ENCODE peak calls at places on chromosomes 12 and 14, in five cellular contexts. One of them, this sample, is unnamed. For H3K9me3, the result is how much of the 10 kb centered on the place peaks cover.

GRCh38 chr12:109723311-109723791 is 9.7 kb downstream of the FAM222A start:
- DNase-seq in thyroid gland: peak
- DNase-seq in ovary: no peak
- DNase-seq in stomach: peak
- DNase-seq in heart left ventricle: peak
- DNase-seq in this sample: peak

GRCh38 chr14:75242546-75243273 is 35.9 kb upstream of the FOS start:
- DNase-seq in thyroid gland: peak
- DNase-seq in ovary: no peak
- DNase-seq in stomach: no peak
- DNase-seq in heart left ventricle: no peak
- DNase-seq in this sample: no peak

GRCh38 chr12:87827638-87828264 is 201.4 kb downstream of the C12orf50 start:
- DNase-seq in thyroid gland: no peak
- DNase-seq in ovary: no peak
- DNase-seq in stomach: no peak
- DNase-seq in heart left ventricle: no peak
- DNase-seq in this sample: no peak

GRCh38 chr14:52694761-52695480 is 437 bp downstream of the ERO1A start:
- DNase-seq in thyroid gland: peak
- DNase-seq in ovary: no peak
- DNase-seq in stomach: peak
- DNase-seq in heart left ventricle: peak
- DNase-seq in this sample: no peak

GRCh38 chr12:44405267-44405666 is 470.8 kb downstream of the NELL2 start:
- DNase-seq in thyroid gland: no peak
- DNase-seq in ovary: no peak
- DNase-seq in stomach: no peak
- DNase-seq in heart left ventricle: no peak
- DNase-seq in this sample: no peak

GRCh38 chr12:6766651-6767300 is 613 bp downstream of the PTMS start:
- DNase-seq in thyroid gland: peak
- DNase-seq in ovary: peak
- DNase-seq in stomach: peak
- DNase-seq in heart left ventricle: peak
- DNase-seq in this sample: peak

GRCh38 chr14:74825008-74825407 is 50.9 kb downstream of the PROX2 start:
- DNase-seq in thyroid gland: no peak
- DNase-seq in ovary: no peak
- DNase-seq in stomach: no peak
- DNase-seq in heart left ventricle: no peak
- DNase-seq in this sample: no peak

GRCh38 chr14:92726135-92726932 is 22.1 kb downstream of the LGMN start:
- DNase-seq in thyroid gland: no peak
- DNase-seq in ovary: peak
- DNase-seq in stomach: peak
- DNase-seq in heart left ventricle: peak
- DNase-seq in this sample: peak

GRCh38 chr12:100539209-100539608 is 34.3 kb upstream of the GAS2L3 start:
- DNase-seq in thyroid gland: peak
- DNase-seq in ovary: peak
- DNase-seq in stomach: no peak
- DNase-seq in heart left ventricle: no peak
- DNase-seq in this sample: no peak

GRCh38 chr12:53623526-53623925 is 2.7 kb downstream of the ATF7 start:
- DNase-seq in thyroid gland: no peak
- DNase-seq in ovary: no peak
- DNase-seq in stomach: no peak
- DNase-seq in heart left ventricle: no peak
- DNase-seq in this sample: no peak

GRCh38 chr12:53739285-53740129 is 12.3 kb upstream of the CALCOCO1 start:
- DNase-seq in thyroid gland: no peak
- DNase-seq in ovary: no peak
- DNase-seq in stomach: no peak
- DNase-seq in heart left ventricle: no peak
- DNase-seq in this sample: no peak

GRCh38 chr12:62604856-62605255 is 138.2 kb downstream of the MON2 start:
- DNase-seq in thyroid gland: peak
- DNase-seq in ovary: no peak
- DNase-seq in stomach: no peak
- DNase-seq in heart left ventricle: no peak
- DNase-seq in this sample: no peak
- H3K9me3 ChIP-seq in thyroid gland: under half
- H3K9me3 ChIP-seq in ovary: under half
- H3K9me3 ChIP-seq in stomach: under half
- H3K9me3 ChIP-seq in heart left ventricle: under half
- H3K9me3 ChIP-seq in this sample: under half

DNA sequence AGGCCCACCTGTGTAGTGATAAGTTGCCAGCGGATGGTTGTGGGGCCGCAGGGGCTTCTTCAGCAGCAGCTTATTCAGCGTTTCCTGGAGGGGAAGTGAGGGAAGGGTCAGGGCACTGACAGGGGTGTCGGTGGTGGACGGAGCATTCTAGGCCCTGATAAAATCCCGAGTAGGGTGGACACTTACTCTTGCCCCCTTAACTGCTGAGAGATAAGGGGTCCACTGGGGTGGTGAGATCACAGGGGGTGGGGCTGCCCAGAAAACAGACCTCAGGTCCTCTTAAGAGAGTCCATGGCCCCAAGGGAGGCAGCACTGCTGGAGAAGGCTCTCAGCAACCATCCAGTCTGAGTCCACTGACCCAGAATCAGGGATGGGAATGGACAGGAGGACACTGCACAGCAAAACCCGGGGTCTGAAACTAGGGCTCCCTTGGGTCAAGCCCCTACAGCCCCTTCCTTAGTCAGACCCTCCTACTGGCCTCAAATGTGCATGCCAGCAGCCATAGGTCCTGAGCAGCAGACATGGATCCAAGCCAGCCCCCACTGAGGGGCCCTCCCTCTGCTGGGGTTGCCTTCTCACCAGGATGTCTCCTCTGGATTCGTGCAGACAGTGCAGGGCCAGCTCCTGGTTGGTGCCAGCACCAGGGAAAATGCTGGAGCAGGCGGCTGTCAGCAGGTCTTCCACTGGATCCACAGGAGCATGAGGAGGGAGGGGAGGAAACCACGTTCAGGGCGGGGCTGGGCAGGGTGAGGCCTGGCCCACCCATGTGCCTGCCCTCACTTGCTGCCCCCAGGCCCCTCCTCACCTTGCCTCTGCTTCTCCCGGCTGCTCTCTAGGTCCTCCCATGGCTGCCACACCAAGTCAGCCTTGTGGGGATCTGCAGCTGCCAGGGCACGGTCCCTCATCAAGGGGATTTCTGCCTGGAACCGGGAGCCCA is 12.1 kb upstream of the PNMA1 start:
- DNase-seq in thyroid gland: no peak
- DNase-seq in ovary: no peak
- DNase-seq in stomach: no peak
- DNase-seq in heart left ventricle: no peak
- DNase-seq in this sample: no peak
- TF ChIP-seq POLR2A in thyroid gland: no peak
- TF ChIP-seq POLR2A in ovary: no peak
- TF ChIP-seq POLR2A in stomach: no peak
- TF ChIP-seq POLR2A in heart left ventricle: no peak
- TF ChIP-seq POLR2A in this sample: no peak

GRCh38 chr12:86681062-86681461 is 424.9 kb upstream of the MGAT4C start:
- DNase-seq in thyroid gland: no peak
- DNase-seq in ovary: no peak
- DNase-seq in stomach: no peak
- DNase-seq in heart left ventricle: no peak
- DNase-seq in this sample: no peak

GRCh38 chr12:86671001-86671400 is 414.8 kb upstream of the MGAT4C start:
- DNase-seq in thyroid gland: no peak
- DNase-seq in ovary: no peak
- DNase-seq in stomach: no peak
- DNase-seq in heart left ventricle: no peak
- DNase-seq in this sample: no peak

GRCh38 chr12:86675197-86675596 is 419.0 kb upstream of the MGAT4C start:
- DNase-seq in thyroid gland: no peak
- DNase-seq in ovary: no peak
- DNase-seq in stomach: no peak
- DNase-seq in heart left ventricle: no peak
- DNase-seq in this sample: no peak
- TF ChIP-seq CTCF in thyroid gland: no peak
- TF ChIP-seq CTCF in ovary: no peak
- TF ChIP-seq CTCF in stomach: no peak
- TF ChIP-seq CTCF in heart left ventricle: no peak
- TF ChIP-seq CTCF in this sample: no peak

DNA sequence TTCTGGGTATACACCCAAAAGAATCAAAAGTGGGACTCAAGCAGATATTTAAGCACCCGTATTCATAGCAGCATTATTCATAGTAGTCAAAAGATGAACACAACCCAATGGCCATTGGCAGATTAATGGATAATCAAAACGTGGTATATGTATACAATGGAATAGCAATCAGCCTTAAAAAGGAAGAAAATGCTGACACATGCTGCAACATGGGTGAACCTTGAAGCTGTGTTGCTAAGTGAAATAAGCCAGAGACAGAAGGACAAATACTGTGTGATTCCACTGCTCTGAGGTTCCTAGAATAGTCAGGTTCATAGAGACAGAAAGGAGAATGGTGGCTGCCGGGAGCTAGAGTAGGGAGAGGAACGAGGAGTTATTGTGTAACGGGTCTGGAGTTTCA is 92.7 kb downstream of the STAB2 start:
- DNase-seq in thyroid gland: no peak
- DNase-seq in ovary: no peak
- DNase-seq in stomach: no peak
- DNase-seq in heart left ventricle: no peak
- DNase-seq in this sample: no peak
- H3K9me3 ChIP-seq in thyroid gland: under half
- H3K9me3 ChIP-seq in ovary: under half
- H3K9me3 ChIP-seq in stomach: under half
- H3K9me3 ChIP-seq in heart left ventricle: under half
- H3K9me3 ChIP-seq in this sample: under half

DNA sequence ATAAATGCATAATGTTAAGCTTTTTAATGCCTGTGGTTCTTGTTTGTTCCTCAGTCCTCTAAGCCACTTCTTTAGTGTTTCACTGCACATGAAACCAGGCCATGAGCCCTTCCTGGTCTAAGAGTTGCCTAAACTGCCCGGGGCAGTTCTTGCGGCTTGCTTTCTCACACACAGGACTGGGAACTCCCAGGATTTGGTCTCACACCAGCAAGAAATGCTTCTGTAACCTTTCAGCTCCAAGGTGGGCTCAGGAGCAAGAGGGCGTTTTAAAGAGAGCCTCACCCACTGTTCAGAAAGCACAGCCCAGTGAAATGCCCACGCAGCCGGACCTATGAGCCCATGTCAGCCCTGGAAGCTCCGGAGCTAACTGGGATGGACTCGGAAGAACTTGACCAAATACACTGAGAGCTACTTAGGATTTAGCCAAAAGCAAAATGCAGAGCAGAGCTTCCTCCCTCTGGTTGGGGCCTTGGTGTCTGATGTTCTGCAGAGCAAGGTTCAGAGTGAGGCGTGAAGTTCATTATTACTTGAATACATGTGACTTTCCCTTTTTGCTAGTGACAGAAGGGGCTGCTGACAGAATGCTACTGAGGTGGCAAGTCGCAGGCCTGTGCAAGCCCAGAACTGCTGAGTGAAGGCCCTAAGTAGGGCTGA is 23.4 kb downstream of the SLC25A29 start:
- DNase-seq in thyroid gland: peak
- DNase-seq in ovary: no peak
- DNase-seq in stomach: peak
- DNase-seq in heart left ventricle: no peak
- DNase-seq in this sample: peak
- TF ChIP-seq POLR2A in thyroid gland: no peak
- TF ChIP-seq POLR2A in ovary: no peak
- TF ChIP-seq POLR2A in stomach: no peak
- TF ChIP-seq POLR2A in heart left ventricle: no peak
- TF ChIP-seq POLR2A in this sample: no peak

GRCh38 chr14:89237923-89238529 is 179.0 kb downstream of the FOXN3 start:
- DNase-seq in thyroid gland: no peak
- DNase-seq in ovary: no peak
- DNase-seq in stomach: no peak
- DNase-seq in heart left ventricle: no peak
- DNase-seq in this sample: no peak
- TF ChIP-seq CTCF in thyroid gland: no peak
- TF ChIP-seq CTCF in ovary: no peak
- TF ChIP-seq CTCF in stomach: no peak
- TF ChIP-seq CTCF in heart left ventricle: peak
- TF ChIP-seq CTCF in this sample: peak

GRCh38 chr12:98750511-98750910 is 105.4 kb downstream of the APAF1 start:
- DNase-seq in thyroid gland: no peak
- DNase-seq in ovary: no peak
- DNase-seq in stomach: no peak
- DNase-seq in heart left ventricle: no peak
- DNase-seq in this sample: no peak
- H3K9me3 ChIP-seq in thyroid gland: under half
- H3K9me3 ChIP-seq in ovary: under half
- H3K9me3 ChIP-seq in stomach: under half
- H3K9me3 ChIP-seq in heart left ventricle: under half
- H3K9me3 ChIP-seq in this sample: under half

DNA sequence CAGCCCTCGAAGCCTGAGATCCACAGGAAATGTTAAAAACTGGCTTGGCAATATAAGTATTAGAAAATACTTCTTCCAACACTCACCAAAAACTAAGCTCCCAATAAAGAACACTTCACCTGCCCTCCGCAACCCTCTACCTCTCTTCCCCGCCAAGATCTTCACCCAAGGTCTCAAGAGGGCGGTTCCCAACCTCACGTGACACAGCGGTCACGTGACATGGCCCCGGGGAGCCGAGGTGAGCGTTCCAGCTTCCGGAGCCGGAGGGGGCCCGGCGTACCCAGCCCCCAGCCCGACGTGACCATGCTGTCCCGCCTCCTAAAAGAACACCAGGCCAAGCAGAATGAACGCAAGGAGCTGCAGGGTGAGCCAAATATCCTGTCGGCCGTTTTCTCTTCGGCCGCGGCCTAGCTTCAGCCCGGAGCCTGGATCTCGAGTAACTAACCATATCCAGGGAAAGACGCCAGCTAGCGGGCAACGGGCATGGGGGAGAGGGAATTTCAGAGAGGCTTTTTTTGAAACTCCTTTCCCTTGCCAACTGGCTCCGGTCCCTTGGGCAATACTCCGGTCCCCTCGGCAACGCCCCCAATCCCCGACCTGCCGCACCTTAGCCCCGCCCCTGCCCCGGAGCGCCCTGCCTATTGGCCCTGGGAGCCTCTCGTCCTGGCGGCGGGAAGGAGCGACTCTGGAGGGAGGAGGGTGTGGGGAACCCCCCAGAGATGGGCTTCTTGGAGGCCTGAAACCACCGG is at the start of gene BLOC1S1:
- DNase-seq in thyroid gland: peak
- DNase-seq in ovary: peak
- DNase-seq in stomach: peak
- DNase-seq in heart left ventricle: peak
- DNase-seq in this sample: peak
- TF ChIP-seq POLR2A in thyroid gland: no peak
- TF ChIP-seq POLR2A in ovary: peak
- TF ChIP-seq POLR2A in stomach: no peak
- TF ChIP-seq POLR2A in heart left ventricle: peak
- TF ChIP-seq POLR2A in this sample: no peak